ENCODE peak calls at places on chromosome 15, in seven cellular contexts. S, T, K, M, Q, J and E are unnamed samples.

GRCh38 chr15:74786659-74787165 is 4.8 kb downstream of the CSK start:
- DNase-seq in T (no peak), M (no peak), S (peak; percentile 57), K (no peak), Q (no peak), J (peak; percentile 48), E (no peak)

GRCh38 chr15:55526559-55527036 is 18.6 kb upstream of the DNAAF4 start:
- DNase-seq in Q (peak; percentile 30), K (no peak), T (no peak), J (no peak), S (no peak), M (no peak), E (no peak)

GRCh38 chr15:68333775-68334470 is 56.4 kb downstream of the FEM1B start:
- DNase-seq in Q (no peak), K (no peak), M (no peak), J (peak; percentile 51), T (no peak), S (peak; percentile 45), E (no peak)

GRCh38 chr15:34514251-34514760 is 69.1 kb downstream of the GOLGA8B start:
- DNase-seq in M (peak; percentile 3), S (peak; percentile 55), Q (no peak), J (peak; percentile 63), K (no peak), T (peak; percentile 50), E (no peak)

GRCh38 chr15:90192961-90193786 is 8.0 kb upstream of the SEMA4B start:
- DNase-seq in Q (no peak), T (no peak), K (no peak), S (no peak), M (no peak), J (no peak), E (no peak)

GRCh38 chr15:82159922-82160321 is 102.6 kb downstream of the EFL1 start:
- DNase-seq in J (no peak), S (no peak), K (no peak), M (no peak), Q (peak; percentile 96), T (no peak), E (no peak)

GRCh38 chr15:85035980-85036379 is 54.3 kb downstream of the PDE8A start:
- DNase-seq in M (no peak), K (no peak), T (no peak), S (no peak), Q (no peak), J (no peak), E (no peak)

GRCh38 chr15:68817304-68818087 is 3.2 kb downstream of the ANP32A start:
- DNase-seq in S (peak; percentile 69), M (peak; percentile 62), K (no peak), J (peak; percentile 66), Q (no peak), T (peak; percentile 76), E (peak; percentile 53)

GRCh38 chr15:90876046-90876445 is 7.7 kb downstream of the FURIN start:
- DNase-seq in Q (no peak), K (no peak), M (no peak), S (no peak), T (no peak), J (no peak), E (no peak)

GRCh38 chr15:76961277-76962010 is 29.9 kb downstream of the RCN2 start:
- DNase-seq in K (no peak), S (no peak), T (no peak), Q (no peak), J (no peak), M (no peak), E (no peak)

GRCh38 chr15:23648920-23649515 is 1.4 kb upstream of the MAGEL2 start:
- DNase-seq in T (no peak), J (peak; percentile 25), S (no peak), Q (no peak), K (no peak), M (no peak), E (no peak)

GRCh38 chr15:82045179-82045891 is 483 bp downstream of the MEX3B start:
- DNase-seq in Q (no peak), S (peak; percentile 44), M (no peak), T (peak; percentile 37), K (no peak), J (peak; percentile 56), E (peak; percentile 9)

GRCh38 chr15:34647569-34648334 is 64.3 kb upstream of the GOLGA8B start:
- DNase-seq in S (no peak), J (no peak), Q (no peak), T (no peak), K (no peak), M (no peak), E (no peak)

GRCh38 chr15:44971036-44971435 is 14.5 kb downstream of the TERB2 start:
- DNase-seq in S (no peak), K (no peak), J (no peak), Q (no peak), T (no peak), M (no peak), E (no peak)

GRCh38 chr15:84929795-84930371 is 45.4 kb downstream of the SLC28A1 start:
- DNase-seq in Q (no peak), K (no peak), S (no peak), T (no peak), J (no peak), M (no peak), E (peak; percentile 97)

GRCh38 chr15:45474799-45475198 is 47.8 kb downstream of the SLC30A4 start:
- DNase-seq in Q (no peak), K (no peak), T (no peak), S (no peak), M (no peak), J (no peak), E (no peak)

GRCh38 chr15:65533057-65533752 is 2.9 kb downstream of the HACD3 start:
- DNase-seq in T (no peak), Q (no peak), K (no peak), M (no peak), S (no peak), J (no peak), E (peak; percentile 56)

GRCh38 chr15:89381330-89381729 is 46.7 kb upstream of the POLG start:
- DNase-seq in S (no peak), K (no peak), M (no peak), Q (no peak), J (no peak), T (no peak), E (no peak)

GRCh38 chr15:32148833-32149555 is 118.7 kb downstream of the CHRNA7 start:
- DNase-seq in Q (no peak), M (no peak), K (no peak), J (no peak), S (no peak), T (no peak), E (no peak)

GRCh38 chr15:85044251-85044853 is 62.7 kb downstream of the PDE8A start:
- DNase-seq in T (peak; percentile 63), S (no peak), K (no peak), M (peak; percentile 17), Q (peak; percentile 37), J (no peak), E (no peak)

GRCh38 chr15:77664428-77664827 is 31.7 kb upstream of the LINGO1 start:
- DNase-seq in M (no peak), S (no peak), T (no peak), J (no peak), K (no peak), Q (no peak), E (no peak)

GRCh38 chr15:63243101-63243500 is 34.3 kb upstream of the APH1B start:
- DNase-seq in T (no peak), M (no peak), J (peak; percentile 19), Q (no peak), S (no peak), K (no peak), E (no peak)
- H3K27ac ChIP-seq in T (peak overlapping the region; percentile 4), M (no peak overlapping the region), J (peak overlapping the region; percentile 68), Q (no peak overlapping the region), S (peak overlapping the region; percentile 69), K (peak overlapping the region; percentile 47), E (no peak overlapping the region)

GRCh38 chr15:94929282-94929681 is 697.9 kb downstream of the MCTP2 start:
- DNase-seq in S (no peak), J (no peak), T (no peak), Q (no peak), K (no peak), M (no peak), E (no peak)

GRCh38 chr15:94937243-94937642 is 705.9 kb downstream of the MCTP2 start:
- DNase-seq in K (no peak), S (no peak), M (no peak), Q (no peak), T (no peak), J (no peak), E (no peak)

GRCh38 chr15:94930441-94930840 is 699.1 kb downstream of the MCTP2 start:
- DNase-seq in M (no peak), J (no peak), S (no peak), K (no peak), Q (no peak), T (no peak), E (no peak)

GRCh38 chr15:94930945-94931344 is 699.6 kb downstream of the MCTP2 start:
- DNase-seq in J (no peak), M (no peak), S (no peak), K (no peak), T (no peak), Q (no peak), E (no peak)

GRCh38 chr15:94934440-94934839 is 703.1 kb downstream of the MCTP2 start:
- DNase-seq in M (no peak), T (no peak), S (no peak), Q (no peak), J (no peak), K (no peak), E (no peak)
- TF ChIP-seq CTCF in M (no peak), T (no peak), S (no peak), Q (no peak), J (no peak), K (no peak), E (no peak)

GRCh38 chr15:25408929-25409328 is 29.9 kb downstream of the UBE3A start:
- DNase-seq in M (no peak), K (no peak), Q (no peak), J (no peak), T (no peak), S (no peak), E (no peak)

GRCh38 chr15:25407950-25408349 is 30.9 kb downstream of the UBE3A start:
- DNase-seq in J (no peak), T (no peak), S (no peak), Q (no peak), M (no peak), K (no peak), E (no peak)

GRCh38 chr15:25408428-25408827 is 30.4 kb downstream of the UBE3A start:
- DNase-seq in M (no peak), J (no peak), Q (no peak), T (no peak), K (no peak), S (no peak), E (no peak)

GRCh38 chr15:25403771-25404170 is 35.1 kb downstream of the UBE3A start:
- DNase-seq in S (no peak), T (no peak), J (no peak), K (no peak), Q (no peak), M (no peak), E (no peak)

DNA sequence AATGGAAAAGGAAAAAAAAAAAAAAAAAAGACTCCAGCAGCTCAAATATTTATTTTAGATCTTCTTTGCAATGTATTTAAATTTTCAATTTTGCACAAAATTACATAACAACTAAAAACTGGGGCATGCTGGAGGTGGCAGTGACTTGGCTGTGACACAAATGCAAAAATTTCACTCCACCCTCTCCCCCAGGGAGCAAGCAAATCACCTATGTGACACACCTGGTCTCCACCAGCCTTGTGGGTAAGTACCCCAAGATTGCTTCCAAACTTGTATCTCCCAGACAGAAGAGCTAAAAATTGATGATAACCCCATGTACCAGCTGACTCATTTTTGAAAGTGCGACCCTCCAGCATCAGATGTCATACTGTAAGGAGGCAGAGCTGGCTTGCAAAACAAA is 32.0 kb downstream of the UBE3A start:
- DNase-seq in K (no peak), J (no peak), Q (no peak), S (no peak), M (no peak), T (no peak), E (no peak)
- H3K9me3 ChIP-seq in K (peaks cover 8% of the 10 kb centered on the region), J (peaks cover 7% of the 10 kb centered on the region), Q (peaks cover 7% of the 10 kb centered on the region), S (peaks cover 14% of the 10 kb centered on the region), M (no peaks in the 10 kb centered on the region), T (peaks cover 8% of the 10 kb centered on the region), E (no peaks in the 10 kb centered on the region)

GRCh38 chr15:51736646-51737537 is 563 bp downstream of the LYSMD2 start:
- DNase-seq in T (peak; percentile 32), K (no peak), S (peak; percentile 53), M (peak; percentile 52), Q (no peak), J (peak; percentile 43), E (no peak)
- H3K27ac ChIP-seq in T (peak overlapping the region; percentile 87), K (peak overlapping the region; percentile 74), S (peak overlapping the region; percentile 92), M (peak overlapping the region; percentile 66), Q (no peak overlapping the region), J (peak overlapping the region; percentile 88), E (no peak overlapping the region)